ENCODE peak calls at places on chromosome 1, in eight cellular contexts. One of them, this sample, is unnamed.

GRCh38 chr1:37574834-37575479 is 18.2 kb downstream of the DNALI1 start:
- DNase-seq in activated T-cell treated with anti-CD3 and anti-CD28 coated beads for 24 hours: no peak
- DNase-seq in DMS79: no peak
- DNase-seq in Ammon's horn: no peak
- DNase-seq in transverse colon: no peak
- DNase-seq in hepatic stellate cell: peak; percentile 39
- DNase-seq in NCI-H1105 treated with DMSO at 0.1 percent for 48 hours: no peak
- DNase-seq in EH: peak; percentile 89
- DNase-seq in this sample: no peak

GRCh38 chr1:22414244-22414751 is 37.4 kb upstream of the ZBTB40 start:
- DNase-seq in activated T-cell treated with anti-CD3 and anti-CD28 coated beads for 24 hours: no peak
- DNase-seq in DMS79: peak; percentile 35
- DNase-seq in Ammon's horn: no peak
- DNase-seq in transverse colon: peak; percentile 33
- DNase-seq in hepatic stellate cell: peak; percentile 35
- DNase-seq in NCI-H1105 treated with DMSO at 0.1 percent for 48 hours: no peak
- DNase-seq in EH: peak; percentile 21
- DNase-seq in this sample: peak; percentile 79

GRCh38 chr1:4801192-4801924 is 146.9 kb downstream of the AJAP1 start:
- DNase-seq in activated T-cell treated with anti-CD3 and anti-CD28 coated beads for 24 hours: no peak
- DNase-seq in DMS79: no peak
- DNase-seq in Ammon's horn: peak; percentile 82
- DNase-seq in transverse colon: peak; percentile 45
- DNase-seq in hepatic stellate cell: no peak
- DNase-seq in NCI-H1105 treated with DMSO at 0.1 percent for 48 hours: no peak
- DNase-seq in EH: no peak
- DNase-seq in this sample: no peak

GRCh38 chr1:113579256-113580018 is 179.8 kb downstream of the PHTF1 start:
- DNase-seq in activated T-cell treated with anti-CD3 and anti-CD28 coated beads for 24 hours: no peak
- DNase-seq in DMS79: peak; percentile 8
- DNase-seq in Ammon's horn: no peak
- DNase-seq in transverse colon: no peak
- DNase-seq in hepatic stellate cell: no peak
- DNase-seq in NCI-H1105 treated with DMSO at 0.1 percent for 48 hours: no peak
- DNase-seq in EH: peak; percentile 18
- DNase-seq in this sample: no peak

GRCh38 chr1:3775498-3776230 is 3.1 kb downstream of the SMIM1 start:
- DNase-seq in activated T-cell treated with anti-CD3 and anti-CD28 coated beads for 24 hours: peak; percentile 28
- DNase-seq in DMS79: peak; percentile 85
- DNase-seq in Ammon's horn: peak; percentile 65
- DNase-seq in transverse colon: peak; percentile 71
- DNase-seq in hepatic stellate cell: peak; percentile 87
- DNase-seq in NCI-H1105 treated with DMSO at 0.1 percent for 48 hours: peak; percentile 63
- DNase-seq in EH: peak; percentile 68
- DNase-seq in this sample: peak; percentile 14

GRCh38 chr1:180213401-180214177 is 16.5 kb upstream of the LHX4 start:
- DNase-seq in activated T-cell treated with anti-CD3 and anti-CD28 coated beads for 24 hours: no peak
- DNase-seq in DMS79: no peak
- DNase-seq in Ammon's horn: peak; percentile 50
- DNase-seq in transverse colon: peak; percentile 41
- DNase-seq in hepatic stellate cell: no peak
- DNase-seq in NCI-H1105 treated with DMSO at 0.1 percent for 48 hours: no peak
- DNase-seq in EH: peak; percentile 21
- DNase-seq in this sample: no peak

GRCh38 chr1:55826413-55827080 is 611.4 kb upstream of the USP24 start:
- DNase-seq in activated T-cell treated with anti-CD3 and anti-CD28 coated beads for 24 hours: no peak
- DNase-seq in DMS79: no peak
- DNase-seq in Ammon's horn: no peak
- DNase-seq in transverse colon: no peak
- DNase-seq in hepatic stellate cell: no peak
- DNase-seq in NCI-H1105 treated with DMSO at 0.1 percent for 48 hours: no peak
- DNase-seq in EH: peak; percentile 37
- DNase-seq in this sample: no peak

GRCh38 chr1:154154534-154155181 is at the start of gene NUP210L:
- DNase-seq in activated T-cell treated with anti-CD3 and anti-CD28 coated beads for 24 hours: no peak
- DNase-seq in DMS79: no peak
- DNase-seq in Ammon's horn: no peak
- DNase-seq in transverse colon: peak; percentile 32
- DNase-seq in hepatic stellate cell: peak; percentile 34
- DNase-seq in NCI-H1105 treated with DMSO at 0.1 percent for 48 hours: no peak
- DNase-seq in EH: peak; percentile 42
- DNase-seq in this sample: no peak

GRCh38 chr1:198462365-198463025 is 78.0 kb downstream of the ATP6V1G3 start:
- DNase-seq in activated T-cell treated with anti-CD3 and anti-CD28 coated beads for 24 hours: peak; percentile 6
- DNase-seq in DMS79: no peak
- DNase-seq in Ammon's horn: no peak
- DNase-seq in transverse colon: no peak
- DNase-seq in hepatic stellate cell: no peak
- DNase-seq in NCI-H1105 treated with DMSO at 0.1 percent for 48 hours: no peak
- DNase-seq in EH: peak; percentile 75
- DNase-seq in this sample: no peak

GRCh38 chr1:65694933-65695332 is 97.8 kb upstream of the PDE4B start:
- DNase-seq in activated T-cell treated with anti-CD3 and anti-CD28 coated beads for 24 hours: no peak
- DNase-seq in DMS79: no peak
- DNase-seq in Ammon's horn: no peak
- DNase-seq in transverse colon: no peak
- DNase-seq in hepatic stellate cell: no peak
- DNase-seq in NCI-H1105 treated with DMSO at 0.1 percent for 48 hours: no peak
- DNase-seq in EH: no peak
- DNase-seq in this sample: no peak

GRCh38 chr1:7549693-7550161 is 221.4 kb upstream of the VAMP3 start:
- DNase-seq in activated T-cell treated with anti-CD3 and anti-CD28 coated beads for 24 hours: no peak
- DNase-seq in DMS79: no peak
- DNase-seq in Ammon's horn: no peak
- DNase-seq in transverse colon: no peak
- DNase-seq in hepatic stellate cell: no peak
- DNase-seq in NCI-H1105 treated with DMSO at 0.1 percent for 48 hours: no peak
- DNase-seq in EH: peak; percentile 30
- DNase-seq in this sample: no peak

GRCh38 chr1:240031009-240031408 is 60.7 kb upstream of the FMN2 start:
- DNase-seq in activated T-cell treated with anti-CD3 and anti-CD28 coated beads for 24 hours: no peak
- DNase-seq in DMS79: no peak
- DNase-seq in Ammon's horn: no peak
- DNase-seq in transverse colon: no peak
- DNase-seq in hepatic stellate cell: peak; percentile 71
- DNase-seq in NCI-H1105 treated with DMSO at 0.1 percent for 48 hours: no peak
- DNase-seq in EH: peak; percentile 99
- DNase-seq in this sample: no peak

GRCh38 chr1:75855010-75855409 is 58.3 kb downstream of the MSH4 start:
- DNase-seq in activated T-cell treated with anti-CD3 and anti-CD28 coated beads for 24 hours: no peak
- DNase-seq in DMS79: no peak
- DNase-seq in Ammon's horn: no peak
- DNase-seq in transverse colon: no peak
- DNase-seq in hepatic stellate cell: no peak
- DNase-seq in NCI-H1105 treated with DMSO at 0.1 percent for 48 hours: no peak
- DNase-seq in EH: peak; percentile 37
- DNase-seq in this sample: no peak

GRCh38 chr1:41681331-41682136 is 197.1 kb upstream of the EDN2 start:
- DNase-seq in activated T-cell treated with anti-CD3 and anti-CD28 coated beads for 24 hours: no peak
- DNase-seq in DMS79: no peak
- DNase-seq in Ammon's horn: no peak
- DNase-seq in transverse colon: no peak
- DNase-seq in hepatic stellate cell: no peak
- DNase-seq in NCI-H1105 treated with DMSO at 0.1 percent for 48 hours: no peak
- DNase-seq in EH: peak; percentile 72
- DNase-seq in this sample: no peak

GRCh38 chr1:243849089-243850012 is 692 bp downstream of the AKT3 start:
- DNase-seq in activated T-cell treated with anti-CD3 and anti-CD28 coated beads for 24 hours: peak; percentile 51
- DNase-seq in DMS79: no peak
- DNase-seq in Ammon's horn: peak; percentile 85
- DNase-seq in transverse colon: peak; percentile 50
- DNase-seq in hepatic stellate cell: peak; percentile 56
- DNase-seq in NCI-H1105 treated with DMSO at 0.1 percent for 48 hours: peak; percentile 32
- DNase-seq in EH: peak; percentile 84
- DNase-seq in this sample: peak; percentile 37

GRCh38 chr1:223319913-223320600 is 43.9 kb downstream of the SUSD4 start:
- DNase-seq in activated T-cell treated with anti-CD3 and anti-CD28 coated beads for 24 hours: no peak
- DNase-seq in DMS79: peak; percentile 53
- DNase-seq in Ammon's horn: no peak
- DNase-seq in transverse colon: no peak
- DNase-seq in hepatic stellate cell: no peak
- DNase-seq in NCI-H1105 treated with DMSO at 0.1 percent for 48 hours: peak; percentile 25
- DNase-seq in EH: no peak
- DNase-seq in this sample: peak; percentile 6

GRCh38 chr1:23779826-23780371 is 1.7 kb downstream of the PITHD1 start:
- DNase-seq in activated T-cell treated with anti-CD3 and anti-CD28 coated beads for 24 hours: no peak
- DNase-seq in DMS79: no peak
- DNase-seq in Ammon's horn: no peak
- DNase-seq in transverse colon: no peak
- DNase-seq in hepatic stellate cell: no peak
- DNase-seq in NCI-H1105 treated with DMSO at 0.1 percent for 48 hours: no peak
- DNase-seq in EH: peak; percentile 73
- DNase-seq in this sample: no peak

GRCh38 chr1:20819818-20820217 is 32.7 kb upstream of the HP1BP3 start:
- DNase-seq in activated T-cell treated with anti-CD3 and anti-CD28 coated beads for 24 hours: no peak
- DNase-seq in DMS79: no peak
- DNase-seq in Ammon's horn: no peak
- DNase-seq in transverse colon: no peak
- DNase-seq in hepatic stellate cell: no peak
- DNase-seq in NCI-H1105 treated with DMSO at 0.1 percent for 48 hours: no peak
- DNase-seq in EH: no peak
- DNase-seq in this sample: no peak

GRCh38 chr1:46532498-46533178 is 18.8 kb downstream of the KNCN start:
- DNase-seq in activated T-cell treated with anti-CD3 and anti-CD28 coated beads for 24 hours: peak; percentile 60
- DNase-seq in DMS79: peak; percentile 10
- DNase-seq in Ammon's horn: peak; percentile 48
- DNase-seq in transverse colon: peak; percentile 63
- DNase-seq in hepatic stellate cell: peak; percentile 88
- DNase-seq in NCI-H1105 treated with DMSO at 0.1 percent for 48 hours: peak; percentile 68
- DNase-seq in EH: peak; percentile 60
- DNase-seq in this sample: peak; percentile 30

GRCh38 chr1:17887646-17888395 is 132.7 kb downstream of the ACTL8 start:
- DNase-seq in activated T-cell treated with anti-CD3 and anti-CD28 coated beads for 24 hours: no peak
- DNase-seq in DMS79: peak; percentile 37
- DNase-seq in Ammon's horn: no peak
- DNase-seq in transverse colon: no peak
- DNase-seq in hepatic stellate cell: no peak
- DNase-seq in NCI-H1105 treated with DMSO at 0.1 percent for 48 hours: peak; percentile 96
- DNase-seq in EH: no peak
- DNase-seq in this sample: no peak

GRCh38 chr1:218401896-218402770 is 57.0 kb downstream of the TGFB2 start:
- DNase-seq in activated T-cell treated with anti-CD3 and anti-CD28 coated beads for 24 hours: no peak
- DNase-seq in DMS79: no peak
- DNase-seq in Ammon's horn: no peak
- DNase-seq in transverse colon: no peak
- DNase-seq in hepatic stellate cell: no peak
- DNase-seq in NCI-H1105 treated with DMSO at 0.1 percent for 48 hours: peak; percentile 37
- DNase-seq in EH: no peak
- DNase-seq in this sample: peak; percentile 91

GRCh38 chr1:73765551-73766233 is 432.3 kb downstream of the LRRIQ3 start:
- DNase-seq in activated T-cell treated with anti-CD3 and anti-CD28 coated beads for 24 hours: no peak
- DNase-seq in DMS79: no peak
- DNase-seq in Ammon's horn: no peak
- DNase-seq in transverse colon: no peak
- DNase-seq in hepatic stellate cell: no peak
- DNase-seq in NCI-H1105 treated with DMSO at 0.1 percent for 48 hours: peak; percentile 6
- DNase-seq in EH: no peak
- DNase-seq in this sample: no peak

GRCh38 chr1:87062687-87063086 is 148.3 kb downstream of the HS2ST1 start:
- DNase-seq in activated T-cell treated with anti-CD3 and anti-CD28 coated beads for 24 hours: no peak
- DNase-seq in DMS79: no peak
- DNase-seq in Ammon's horn: no peak
- DNase-seq in transverse colon: no peak
- DNase-seq in hepatic stellate cell: no peak
- DNase-seq in NCI-H1105 treated with DMSO at 0.1 percent for 48 hours: no peak
- DNase-seq in EH: no peak
- DNase-seq in this sample: no peak